ENCODE peak calls at places on chromosomes 16 and 17, in ten cellular contexts. V is iris pigment epithelial cell; A is EL; J is stimulated activated CD4-positive, alpha-beta T cell treated with anti-CD3 and anti-CD28 coated beads, TNF-alpha, amount 100 ng/mL, for 1 hour; F is heart right ventricle; D is NCI-H526 treated with DMSO at 0.1 percent for 48 hours; T is activated T-cell treated with anti-CD3 and anti-CD28 coated beads for 24 hours; E is left cardiac atrium; Y is mammary epithelial cell; S is cortex of kidney. X is an unnamed sample.

GRCh38 chr16:50299508-50300105 is 33.3 kb downstream of the ADCY7 start:
- DNase-seq in F (no peak), V (no peak), D (no peak), A (no peak), E (no peak), T (no peak), J (no peak), S (no peak), Y (no peak), X (no peak)

GRCh38 chr16:56196381-56196780 is 5.1 kb downstream of the GNAO1 start:
- DNase-seq in T (no peak), F (no peak), S (no peak), J (no peak), Y (no peak), A (no peak), V (no peak), D (no peak), E (no peak), X (no peak)

GRCh38 chr16:89140981-89141883 is 30.3 kb upstream of the CDH15 start:
- DNase-seq in F (no peak), Y (no peak), V (no peak), S (no peak), J (no peak), E (peak; percentile 15), T (no peak), D (no peak), A (no peak), X (no peak)

GRCh38 chr16:71460246-71460645 is 1.8 kb downstream of the ZNF23 start:
- DNase-seq in J (no peak), E (no peak), Y (peak; percentile 25), A (peak; percentile 87), T (no peak), S (no peak), D (no peak), V (peak; percentile 87), F (no peak), X (peak; percentile 47)

GRCh38 chr17:27778193-27778592 is 22.1 kb downstream of the NOS2 start:
- DNase-seq in F (no peak), T (no peak), S (no peak), D (no peak), A (peak; percentile 21), Y (peak; percentile 81), V (peak; percentile 68), E (no peak), J (no peak), X (peak; percentile 41)

GRCh38 chr17:42484304-42484703 is 25.6 kb downstream of the ATP6V0A1 start:
- DNase-seq in T (peak; percentile 55), J (peak; percentile 25), E (no peak), D (no peak), A (no peak), S (no peak), Y (no peak), V (no peak), F (no peak), X (no peak)

GRCh38 chr17:4678448-4679026 is 25.4 kb downstream of the PELP1 start:
- DNase-seq in E (no peak), T (no peak), Y (peak; percentile 95), A (peak; percentile 98), J (no peak), V (peak; percentile 94), F (no peak), D (no peak), S (no peak), X (peak; percentile 64)

GRCh38 chr17:50519141-50519834 is 11.0 kb downstream of the MYCBPAP start:
- DNase-seq in F (no peak), Y (peak; percentile 98), S (no peak), D (no peak), A (no peak), V (no peak), T (no peak), J (no peak), E (no peak), X (peak; percentile 93)

GRCh38 chr16:29961479-29962343 is at the start of gene TMEM219:
- DNase-seq in T (peak; percentile 92), E (peak; percentile 92), Y (peak; percentile 76), A (peak; percentile 92), S (no peak), F (peak; percentile 92), J (peak; percentile 88), D (peak; percentile 85), V (peak; percentile 78), X (peak; percentile 77)

GRCh38 chr17:41492351-41492750 is 2.6 kb upstream of the KRT36 start:
- DNase-seq in T (no peak), J (no peak), E (no peak), A (no peak), D (no peak), V (peak; percentile 77), F (no peak), Y (no peak), S (no peak), X (no peak)

GRCh38 chr16:66335704-66336329 is 30.7 kb upstream of the CDH5 start:
- DNase-seq in V (peak; percentile 85), E (peak; percentile 55), S (no peak), D (no peak), A (peak; percentile 23), F (peak; percentile 65), T (no peak), J (no peak), Y (no peak), X (peak; percentile 51)

GRCh38 chr16:6573577-6573976 is 759.1 kb upstream of the RBFOX1 start:
- DNase-seq in E (no peak), A (no peak), S (no peak), D (peak; percentile 5), V (no peak), J (no peak), T (no peak), F (no peak), Y (no peak), X (no peak)

GRCh38 chr17:27531469-27531948 is 75.3 kb downstream of the KSR1 start:
- DNase-seq in A (no peak), T (no peak), V (no peak), Y (no peak), J (no peak), D (no peak), S (no peak), E (no peak), F (no peak), X (no peak)

GRCh38 chr17:56777859-56778258 is 55.9 kb downstream of the C17orf67 start:
- DNase-seq in E (peak; percentile 32), S (no peak), V (no peak), Y (no peak), D (no peak), J (no peak), A (peak; percentile 67), F (no peak), T (no peak), X (no peak)

X was measured in MCF 10A.